ENCODE peak calls at places on chromosome 7, in five cellular contexts. V is T-helper 22 cell, A is left lobe of liver, I is osteocyte, U is GM12865. N is an unnamed sample.

GRCh38 chr7:20532841-20533240 is 82.6 kb upstream of the ABCB5 start:
- DNase-seq in V (no peak), A (no peak), I (no peak), U (no peak), N (no peak)

GRCh38 chr7:148729984-148730733 is 31.5 kb downstream of the CUL1 start:
- DNase-seq in V (no peak), A (no peak), I (no peak), U (no peak), N (no peak)

GRCh38 chr7:154690411-154690810 is 312.5 kb downstream of the PAXIP1 start:
- DNase-seq in V (no peak), A (no peak), I (no peak), U (no peak), N (no peak)

GRCh38 chr7:75944507-75944906 is 29.6 kb downstream of the POR start:
- DNase-seq in V (no peak), A (no peak), I (no peak), U (no peak), N (no peak)

GRCh38 chr7:17460665-17461064 is 162.2 kb downstream of the AHR start:
- DNase-seq in V (no peak), A (no peak), I (no peak), U (no peak), N (no peak)

GRCh38 chr7:45179666-45180065 is 22.1 kb downstream of the RAMP3 start:
- DNase-seq in V (no peak), A (no peak), I (no peak), U (no peak), N (no peak)

GRCh38 chr7:84274029-84274638 is 79.5 kb upstream of the SEMA3A start:
- DNase-seq in V (no peak), A (no peak), I (no peak), U (peak), N (no peak)

GRCh38 chr7:152522551-152522950 is 86.7 kb upstream of the KMT2C start:
- DNase-seq in V (no peak), A (no peak), I (no peak), U (no peak), N (no peak)

GRCh38 chr7:66356277-66356721 is 151.2 kb downstream of the TPST1 start:
- DNase-seq in V (no peak), A (no peak), I (no peak), U (no peak), N (no peak)